ENCODE peak calls at places on chromosomes 16 and 17, in ten cellular contexts. One of them, this sample, is unnamed.

GRCh38 chr16:28823291-28823718 is 506 bp downstream of the ATXN2L start:
- DNase-seq in ovary: no peak
- DNase-seq in OCI-LY7: no peak
- DNase-seq in thoracic aorta: no peak
- DNase-seq in AG04449: no peak
- DNase-seq in left ventricle myocardium inferior: no peak
- DNase-seq in testis: no peak
- DNase-seq in mucosa of descending colon: peak; percentile 65
- DNase-seq in HL-60: no peak
- DNase-seq in A549: no peak
- DNase-seq in this sample: no peak

GRCh38 chr17:28701987-28702751 is 9.5 kb downstream of the PROCA1 start:
- DNase-seq in ovary: no peak
- DNase-seq in OCI-LY7: no peak
- DNase-seq in thoracic aorta: no peak
- DNase-seq in AG04449: no peak
- DNase-seq in left ventricle myocardium inferior: no peak
- DNase-seq in testis: no peak
- DNase-seq in mucosa of descending colon: no peak
- DNase-seq in HL-60: no peak
- DNase-seq in A549: no peak
- DNase-seq in this sample: no peak

GRCh38 chr17:29686998-29687397 is 64.3 kb upstream of the CORO6 start:
- DNase-seq in ovary: no peak
- DNase-seq in OCI-LY7: no peak
- DNase-seq in thoracic aorta: no peak
- DNase-seq in AG04449: no peak
- DNase-seq in left ventricle myocardium inferior: no peak
- DNase-seq in testis: peak; percentile 38
- DNase-seq in mucosa of descending colon: no peak
- DNase-seq in HL-60: no peak
- DNase-seq in A549: no peak
- DNase-seq in this sample: no peak

GRCh38 chr16:64478258-64478906 is 643.5 kb downstream of the CDH11 start:
- DNase-seq in ovary: no peak
- DNase-seq in OCI-LY7: no peak
- DNase-seq in thoracic aorta: peak; percentile 4
- DNase-seq in AG04449: peak; percentile 74
- DNase-seq in left ventricle myocardium inferior: no peak
- DNase-seq in testis: no peak
- DNase-seq in mucosa of descending colon: no peak
- DNase-seq in HL-60: no peak
- DNase-seq in A549: no peak
- DNase-seq in this sample: peak; percentile 75

GRCh38 chr17:4527552-4527951 is 27.6 kb downstream of the MYBBP1A start:
- DNase-seq in ovary: no peak
- DNase-seq in OCI-LY7: no peak
- DNase-seq in thoracic aorta: no peak
- DNase-seq in AG04449: no peak
- DNase-seq in left ventricle myocardium inferior: no peak
- DNase-seq in testis: no peak
- DNase-seq in mucosa of descending colon: no peak
- DNase-seq in HL-60: no peak
- DNase-seq in A549: no peak
- DNase-seq in this sample: no peak

GRCh38 chr16:71807905-71808592 is 585 bp downstream of the AP1G1 start:
- DNase-seq in ovary: no peak
- DNase-seq in OCI-LY7: no peak
- DNase-seq in thoracic aorta: no peak
- DNase-seq in AG04449: no peak
- DNase-seq in left ventricle myocardium inferior: peak; percentile 20
- DNase-seq in testis: peak; percentile 66
- DNase-seq in mucosa of descending colon: no peak
- DNase-seq in HL-60: peak; percentile 32
- DNase-seq in A549: peak; percentile 29
- DNase-seq in this sample: no peak

GRCh38 chr16:66927918-66928649 is 2.7 kb upstream of the RRAD start:
- DNase-seq in ovary: no peak
- DNase-seq in OCI-LY7: no peak
- DNase-seq in thoracic aorta: no peak
- DNase-seq in AG04449: no peak
- DNase-seq in left ventricle myocardium inferior: no peak
- DNase-seq in testis: no peak
- DNase-seq in mucosa of descending colon: no peak
- DNase-seq in HL-60: no peak
- DNase-seq in A549: no peak
- DNase-seq in this sample: no peak

GRCh38 chr16:89924298-89924924 is 1.3 kb downstream of the TUBB3 start:
- DNase-seq in ovary: peak; percentile 53
- DNase-seq in OCI-LY7: peak; percentile 91
- DNase-seq in thoracic aorta: no peak
- DNase-seq in AG04449: no peak
- DNase-seq in left ventricle myocardium inferior: no peak
- DNase-seq in testis: no peak
- DNase-seq in mucosa of descending colon: no peak
- DNase-seq in HL-60: no peak
- DNase-seq in A549: no peak
- DNase-seq in this sample: no peak

DNA sequence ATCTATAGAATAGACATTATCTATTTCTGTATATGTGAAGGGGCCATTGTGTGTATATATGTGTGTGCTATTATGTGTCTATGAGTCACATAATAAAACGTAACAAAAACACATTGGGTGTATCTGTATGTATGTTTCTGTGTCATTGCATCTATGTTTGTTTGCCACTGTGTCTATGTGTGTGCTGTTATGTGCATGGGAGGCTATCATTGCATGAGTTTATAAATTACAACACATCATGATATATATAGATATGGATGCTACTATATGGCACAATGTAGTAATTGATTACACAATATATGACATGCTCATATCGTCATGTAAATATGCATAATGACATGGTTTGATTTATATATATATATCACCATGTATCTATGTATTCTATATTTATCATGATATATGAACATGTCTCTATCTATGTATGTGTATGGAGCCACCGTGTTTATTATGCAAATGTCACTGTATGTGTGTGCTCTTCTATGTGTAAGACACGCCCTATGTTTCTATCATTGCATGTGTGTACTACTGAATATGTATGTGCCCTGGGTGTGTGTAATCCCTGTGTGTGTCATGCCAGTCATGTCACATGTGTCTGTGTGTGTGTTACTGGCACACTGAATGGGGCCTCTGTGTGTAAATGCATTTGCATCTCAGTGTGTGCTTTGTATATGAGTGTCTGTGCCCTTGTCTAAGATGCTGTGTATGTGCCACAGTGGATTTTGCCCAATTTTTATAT is 1.4 kb upstream of the TSPOAP1 start:
- DNase-seq in ovary: no peak
- DNase-seq in OCI-LY7: peak; percentile 67
- DNase-seq in thoracic aorta: no peak
- DNase-seq in AG04449: no peak
- DNase-seq in left ventricle myocardium inferior: no peak
- DNase-seq in testis: no peak
- DNase-seq in mucosa of descending colon: no peak
- DNase-seq in HL-60: peak; percentile 81
- DNase-seq in A549: no peak
- DNase-seq in this sample: no peak
- H3K4me3 ChIP-seq in ovary: no peak overlapping the region
- H3K4me3 ChIP-seq in OCI-LY7: peak overlapping the region; percentile 98
- H3K4me3 ChIP-seq in thoracic aorta: peak overlapping the region; percentile 72
- H3K4me3 ChIP-seq in AG04449: no peak overlapping the region
- H3K4me3 ChIP-seq in left ventricle myocardium inferior: peak overlapping the region; percentile 55
- H3K4me3 ChIP-seq in testis: no peak overlapping the region
- H3K4me3 ChIP-seq in mucosa of descending colon: no peak overlapping the region
- H3K4me3 ChIP-seq in HL-60: peak overlapping the region; percentile 72
- H3K4me3 ChIP-seq in A549: no peak overlapping the region
- H3K4me3 ChIP-seq in this sample: no peak overlapping the region

DNA sequence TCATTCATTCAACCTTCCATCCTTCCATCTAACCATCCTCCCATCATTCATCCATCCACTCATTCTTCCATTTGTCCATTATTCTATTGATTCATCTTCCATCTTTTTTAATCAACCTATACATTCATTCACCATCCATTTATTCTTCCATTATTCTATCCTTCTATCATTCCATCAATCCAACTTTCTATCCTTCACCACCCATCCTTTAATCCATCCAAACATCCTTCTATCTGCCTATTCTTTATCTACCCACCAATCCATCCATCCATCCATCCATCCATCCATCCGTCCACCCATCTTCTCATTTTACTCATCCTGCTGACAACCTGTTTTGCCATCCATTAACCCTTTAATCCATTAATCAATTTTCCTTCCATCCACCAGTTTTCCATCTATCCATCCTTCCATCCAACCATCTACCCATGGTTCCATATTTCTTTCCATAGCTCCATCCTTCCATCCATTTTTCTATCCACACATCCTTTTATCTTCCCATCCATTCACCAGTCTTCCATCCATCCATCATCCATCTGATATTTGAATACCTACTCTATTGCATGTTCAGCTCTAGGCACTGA is 21.8 kb upstream of the WFDC1 start:
- DNase-seq in ovary: no peak
- DNase-seq in OCI-LY7: no peak
- DNase-seq in thoracic aorta: no peak
- DNase-seq in AG04449: no peak
- DNase-seq in left ventricle myocardium inferior: no peak
- DNase-seq in testis: no peak
- DNase-seq in mucosa of descending colon: no peak
- DNase-seq in HL-60: no peak
- DNase-seq in A549: no peak
- DNase-seq in this sample: no peak
- TF ChIP-seq CTCF in ovary: no peak
- TF ChIP-seq CTCF in OCI-LY7: no peak
- TF ChIP-seq CTCF in thoracic aorta: no peak
- TF ChIP-seq CTCF in AG04449: no peak
- TF ChIP-seq CTCF in left ventricle myocardium inferior: no peak
- TF ChIP-seq CTCF in testis: no peak
- TF ChIP-seq CTCF in mucosa of descending colon: no peak
- TF ChIP-seq CTCF in HL-60: no peak
- TF ChIP-seq CTCF in A549: no peak
- TF ChIP-seq CTCF in this sample: no peak

GRCh38 chr17:40068129-40068581 is 5.4 kb downstream of the THRA start:
- DNase-seq in ovary: no peak
- DNase-seq in OCI-LY7: no peak
- DNase-seq in thoracic aorta: no peak
- DNase-seq in AG04449: no peak
- DNase-seq in left ventricle myocardium inferior: no peak
- DNase-seq in testis: no peak
- DNase-seq in mucosa of descending colon: no peak
- DNase-seq in HL-60: no peak
- DNase-seq in A549: no peak
- DNase-seq in this sample: no peak

GRCh38 chr17:40067710-40068109 is 4.9 kb downstream of the THRA start:
- DNase-seq in ovary: no peak
- DNase-seq in OCI-LY7: no peak
- DNase-seq in thoracic aorta: no peak
- DNase-seq in AG04449: no peak
- DNase-seq in left ventricle myocardium inferior: no peak
- DNase-seq in testis: no peak
- DNase-seq in mucosa of descending colon: no peak
- DNase-seq in HL-60: no peak
- DNase-seq in A549: no peak
- DNase-seq in this sample: no peak

GRCh38 chr17:40068917-40069750 is 6.4 kb downstream of the THRA start:
- DNase-seq in ovary: peak; percentile 96
- DNase-seq in OCI-LY7: peak; percentile 70
- DNase-seq in thoracic aorta: peak; percentile 86
- DNase-seq in AG04449: peak; percentile 36
- DNase-seq in left ventricle myocardium inferior: peak; percentile 94
- DNase-seq in testis: peak; percentile 96
- DNase-seq in mucosa of descending colon: peak; percentile 92
- DNase-seq in HL-60: peak; percentile 97
- DNase-seq in A549: no peak
- DNase-seq in this sample: peak; percentile 46

GRCh38 chr17:40069751-40070643 is 7.2 kb downstream of the THRA start:
- DNase-seq in ovary: peak; percentile 57
- DNase-seq in OCI-LY7: peak; percentile 61
- DNase-seq in thoracic aorta: no peak
- DNase-seq in AG04449: no peak
- DNase-seq in left ventricle myocardium inferior: no peak
- DNase-seq in testis: peak; percentile 53
- DNase-seq in mucosa of descending colon: peak; percentile 79
- DNase-seq in HL-60: no peak
- DNase-seq in A549: peak; percentile 60
- DNase-seq in this sample: no peak

DNA sequence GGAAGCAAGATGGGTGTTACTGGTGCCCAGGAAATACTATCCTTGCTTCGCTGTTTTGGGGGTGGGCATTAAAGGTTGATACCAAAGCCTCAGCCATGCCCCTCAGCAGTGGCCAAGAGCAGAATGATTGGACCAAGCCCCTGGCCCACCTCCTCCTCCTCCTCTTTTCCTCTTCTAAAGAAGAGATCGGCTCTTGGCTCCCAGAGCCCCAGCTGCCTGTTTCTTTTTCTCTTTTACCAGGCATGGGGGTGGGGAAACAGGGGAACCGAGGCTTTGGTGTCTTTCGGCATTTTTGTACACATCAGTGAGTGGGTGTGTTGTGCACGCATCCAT is 5.8 kb downstream of the THRA start:
- DNase-seq in ovary: no peak
- DNase-seq in OCI-LY7: no peak
- DNase-seq in thoracic aorta: no peak
- DNase-seq in AG04449: no peak
- DNase-seq in left ventricle myocardium inferior: no peak
- DNase-seq in testis: no peak
- DNase-seq in mucosa of descending colon: no peak
- DNase-seq in HL-60: no peak
- DNase-seq in A549: no peak
- DNase-seq in this sample: no peak
- H3K4me3 ChIP-seq in ovary: peak overlapping the region; percentile 20
- H3K4me3 ChIP-seq in OCI-LY7: peak overlapping the region; percentile 28
- H3K4me3 ChIP-seq in thoracic aorta: peak overlapping the region; percentile 54
- H3K4me3 ChIP-seq in AG04449: peak overlapping the region; percentile 41
- H3K4me3 ChIP-seq in left ventricle myocardium inferior: peak overlapping the region; percentile 55
- H3K4me3 ChIP-seq in testis: no peak overlapping the region
- H3K4me3 ChIP-seq in mucosa of descending colon: no peak overlapping the region
- H3K4me3 ChIP-seq in HL-60: peak overlapping the region; percentile 3
- H3K4me3 ChIP-seq in A549: peak overlapping the region; percentile 29
- H3K4me3 ChIP-seq in this sample: peak overlapping the region; percentile 16

GRCh38 chr17:45986056-45986455 is 13.0 kb upstream of the STH start:
- DNase-seq in ovary: no peak
- DNase-seq in OCI-LY7: no peak
- DNase-seq in thoracic aorta: no peak
- DNase-seq in AG04449: no peak
- DNase-seq in left ventricle myocardium inferior: no peak
- DNase-seq in testis: no peak
- DNase-seq in mucosa of descending colon: no peak
- DNase-seq in HL-60: no peak
- DNase-seq in A549: no peak
- DNase-seq in this sample: no peak

GRCh38 chr17:45982791-45983613 is 16.0 kb upstream of the STH start:
- DNase-seq in ovary: no peak
- DNase-seq in OCI-LY7: no peak
- DNase-seq in thoracic aorta: no peak
- DNase-seq in AG04449: no peak
- DNase-seq in left ventricle myocardium inferior: no peak
- DNase-seq in testis: no peak
- DNase-seq in mucosa of descending colon: no peak
- DNase-seq in HL-60: no peak
- DNase-seq in A549: no peak
- DNase-seq in this sample: no peak

GRCh38 chr17:45985447-45985846 is 13.6 kb upstream of the STH start:
- DNase-seq in ovary: no peak
- DNase-seq in OCI-LY7: no peak
- DNase-seq in thoracic aorta: no peak
- DNase-seq in AG04449: no peak
- DNase-seq in left ventricle myocardium inferior: no peak
- DNase-seq in testis: no peak
- DNase-seq in mucosa of descending colon: no peak
- DNase-seq in HL-60: no peak
- DNase-seq in A549: no peak
- DNase-seq in this sample: no peak

GRCh38 chr17:45984368-45984767 is 14.7 kb upstream of the STH start:
- DNase-seq in ovary: no peak
- DNase-seq in OCI-LY7: no peak
- DNase-seq in thoracic aorta: no peak
- DNase-seq in AG04449: no peak
- DNase-seq in left ventricle myocardium inferior: no peak
- DNase-seq in testis: no peak
- DNase-seq in mucosa of descending colon: no peak
- DNase-seq in HL-60: no peak
- DNase-seq in A549: no peak
- DNase-seq in this sample: no peak

DNA sequence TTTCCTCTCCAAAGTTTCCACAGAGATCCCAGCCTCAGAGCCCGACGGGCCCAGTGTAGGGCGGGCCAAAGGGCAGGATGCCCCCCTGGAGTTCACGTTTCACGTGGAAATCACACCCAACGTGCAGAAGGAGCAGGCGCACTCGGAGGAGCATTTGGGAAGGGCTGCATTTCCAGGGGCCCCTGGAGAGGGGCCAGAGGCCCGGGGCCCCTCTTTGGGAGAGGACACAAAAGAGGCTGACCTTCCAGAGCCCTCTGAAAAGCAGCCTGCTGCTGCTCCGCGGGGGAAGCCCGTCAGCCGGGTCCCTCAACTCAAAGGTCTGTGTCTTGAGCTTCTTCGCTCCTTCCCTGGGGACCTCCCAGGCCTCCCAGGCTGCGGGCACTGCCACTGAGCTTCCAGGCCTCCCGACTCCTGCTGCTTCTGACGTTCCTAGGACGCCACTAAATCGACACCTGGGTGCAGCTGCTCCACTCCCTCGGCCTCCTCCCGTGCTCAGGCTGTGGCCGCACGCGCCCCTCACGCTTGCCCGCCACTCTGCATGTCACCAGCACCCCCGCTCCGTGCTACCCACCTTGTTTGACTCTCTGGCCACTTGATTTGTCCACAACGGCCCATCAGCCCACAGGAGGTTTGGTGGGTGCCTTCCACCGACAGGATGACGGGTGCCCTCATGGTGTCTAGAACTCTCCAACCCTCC is 15.3 kb upstream of the STH start:
- DNase-seq in ovary: no peak
- DNase-seq in OCI-LY7: no peak
- DNase-seq in thoracic aorta: no peak
- DNase-seq in AG04449: no peak
- DNase-seq in left ventricle myocardium inferior: no peak
- DNase-seq in testis: no peak
- DNase-seq in mucosa of descending colon: no peak
- DNase-seq in HL-60: no peak
- DNase-seq in A549: no peak
- DNase-seq in this sample: no peak
- TF ChIP-seq CTCF in ovary: no peak
- TF ChIP-seq CTCF in OCI-LY7: no peak
- TF ChIP-seq CTCF in thoracic aorta: no peak
- TF ChIP-seq CTCF in AG04449: no peak
- TF ChIP-seq CTCF in left ventricle myocardium inferior: no peak
- TF ChIP-seq CTCF in testis: no peak
- TF ChIP-seq CTCF in mucosa of descending colon: no peak
- TF ChIP-seq CTCF in HL-60: no peak
- TF ChIP-seq CTCF in A549: no peak
- TF ChIP-seq CTCF in this sample: no peak

This sample was measured in LNCaP clone FGC.